ENCODE peak calls at places on chromosome 22, in six cellular contexts. E is cardiac fibroblast; J is colonic mucosa; Z is neural progenitor cell; F is effector memory CD8-positive, alpha-beta T cell; P is activated CD4-positive, alpha-beta T cell treated with anti-CD3 and anti-CD28 coated beads for 24 hours. G is an unnamed sample.

GRCh38 chr22:35072939-35073338 is 7.0 kb downstream of the ISX start:
- DNase-seq in E (no peak), J (no peak), Z (no peak), F (no peak), P (no peak), G (no peak)

GRCh38 chr22:46583571-46583970 is 36.6 kb upstream of the GRAMD4 start:
- DNase-seq in E (no peak), J (no peak), Z (no peak), F (no peak), P (no peak), G (no peak)

GRCh38 chr22:44438056-44438455 is 60.0 kb downstream of the RTL6 start:
- DNase-seq in E (no peak), J (no peak), Z (peak), F (no peak), P (no peak), G (no peak)

GRCh38 chr22:24159650-24160049 is 21.6 kb upstream of the SUSD2 start:
- DNase-seq in E (no peak), J (no peak), Z (no peak), F (no peak), P (no peak), G (no peak)

GRCh38 chr22:49692499-49693225 is 135.0 kb downstream of the BRD1 start:
- DNase-seq in E (no peak), J (no peak), Z (no peak), F (no peak), P (no peak), G (no peak)

GRCh38 chr22:35044607-35045390 is 21.2 kb upstream of the ISX start:
- DNase-seq in E (no peak), J (no peak), Z (no peak), F (no peak), P (no peak), G (no peak)

GRCh38 chr22:27949421-27949820 is 30.4 kb upstream of the PITPNB start:
- DNase-seq in E (no peak), J (no peak), Z (no peak), F (no peak), P (no peak), G (no peak)

GRCh38 chr22:40400173-40400572 is 29.8 kb downstream of the SGSM3 start:
- DNase-seq in E (no peak), J (no peak), Z (no peak), F (peak), P (no peak), G (peak)

GRCh38 chr22:26316732-26317131 is 112.3 kb upstream of the ASPHD2 start:
- DNase-seq in E (no peak), J (no peak), Z (no peak), F (no peak), P (no peak), G (no peak)

GRCh38 chr22:48979482-48979881 is 848.2 kb downstream of the BRD1 start:
- DNase-seq in E (no peak), J (no peak), Z (peak), F (no peak), P (no peak), G (no peak)

GRCh38 chr22:42296381-42296853 is 26.0 kb upstream of the TCF20 start:
- DNase-seq in E (no peak), J (no peak), Z (no peak), F (no peak), P (no peak), G (no peak)

GRCh38 chr22:35914665-35915476 is 113.8 kb downstream of the RBFOX2 start:
- DNase-seq in E (peak), J (peak), Z (peak), F (no peak), P (no peak), G (no peak)

GRCh38 chr22:48942698-48943566 is 884.7 kb downstream of the BRD1 start:
- DNase-seq in E (no peak), J (peak), Z (no peak), F (no peak), P (no peak), G (no peak)

GRCh38 chr22:24224468-24224867 is 20.4 kb downstream of the GGT5 start:
- DNase-seq in E (no peak), J (no peak), Z (no peak), F (no peak), P (no peak), G (no peak)

GRCh38 chr22:36439481-36440271 is 41.8 kb downstream of the TXN2 start:
- DNase-seq in E (peak), J (peak), Z (no peak), F (no peak), P (no peak), G (no peak)

GRCh38 chr22:37994982-37995381 is 10.6 kb upstream of the SOX10 start:
- DNase-seq in E (no peak), J (no peak), Z (no peak), F (no peak), P (no peak), G (no peak)

GRCh38 chr22:23889620-23890019 is 4.6 kb upstream of the MIF start:
- DNase-seq in E (no peak), J (no peak), Z (no peak), F (no peak), P (no peak), G (no peak)

GRCh38 chr22:48061726-48062125 is 1299.3 kb downstream of the TBC1D22A start:
- DNase-seq in E (no peak), J (no peak), Z (no peak), F (no peak), P (no peak), G (no peak)